ENCODE peak calls at places on chromosomes 3 and 15, in six cellular contexts. D is SJSA1, R is astrocyte, K is transverse colon, T is lung, P is GM23248. S is an unnamed sample.

GRCh38 chr15:69478259-69478687 is 25.7 kb downstream of the RPLP1 start:
- DNase-seq in K (peak; percentile 44), R (no peak), D (peak; percentile 72), T (no peak), P (peak; percentile 50), S (peak; percentile 72)

GRCh38 chr3:119703900-119704531 is 1.2 kb downstream of the CFAP91 start:
- DNase-seq in K (no peak), P (no peak), D (no peak), R (no peak), T (no peak), S (peak; percentile 3)

GRCh38 chr15:56837281-56837680 is 81.2 kb upstream of the TCF12 start:
- DNase-seq in D (no peak), T (no peak), R (peak; percentile 69), K (no peak), P (peak; percentile 56), S (peak; percentile 77)

GRCh38 chr3:61983479-61983878 is 389.9 kb downstream of the FEZF2 start:
- DNase-seq in D (no peak), K (no peak), R (peak; percentile 30), P (no peak), T (no peak), S (no peak)

GRCh38 chr3:116338713-116339112 is 106.6 kb downstream of the LSAMP start:
- DNase-seq in P (no peak), K (no peak), R (no peak), D (no peak), T (no peak), S (no peak)

GRCh38 chr3:23113455-23114171 is 89.5 kb upstream of the UBE2E2 start:
- DNase-seq in D (no peak), K (no peak), P (peak; percentile 71), T (no peak), R (peak; percentile 10), S (peak; percentile 58)

GRCh38 chr3:129560269-129560787 is 17.4 kb downstream of the H1-8 start:
- DNase-seq in T (no peak), K (no peak), D (peak; percentile 92), P (peak; percentile 68), R (no peak), S (peak; percentile 83)

GRCh38 chr3:42036483-42036823 is 54.7 kb upstream of the TRAK1 start:
- DNase-seq in P (peak; percentile 97), D (peak; percentile 67), K (no peak), T (peak; percentile 55), R (peak; percentile 96), S (peak; percentile 94)

GRCh38 chr15:91473894-91474293 is 373.8 kb downstream of the SV2B start:
- DNase-seq in T (no peak), P (no peak), R (peak; percentile 37), K (no peak), D (no peak), S (peak; percentile 48)

GRCh38 chr3:59994720-59995304 is 945.0 kb upstream of the CFAP20DC start:
- DNase-seq in K (no peak), T (no peak), R (no peak), D (no peak), P (no peak), S (no peak)

GRCh38 chr3:45632956-45633355 is 38.4 kb downstream of the LIMD1 start:
- DNase-seq in R (no peak), K (no peak), T (no peak), P (no peak), D (no peak), S (no peak)
- H3K4me1 ChIP-seq in R (peaks cover 9% of the 10 kb centered on the region), K (peaks cover 10% of the 10 kb centered on the region), T (peaks cover 24% of the 10 kb centered on the region), P (peaks cover 15% of the 10 kb centered on the region), D (peaks cover 31% of the 10 kb centered on the region), S (peaks cover 8% of the 10 kb centered on the region)

GRCh38 chr15:27039163-27039562 is 68.2 kb downstream of the GABRG3 start:
- DNase-seq in P (no peak), T (no peak), R (no peak), K (no peak), D (no peak), S (no peak)
- H3K9me3 ChIP-seq in P (no peaks in the 10 kb centered on the region), T (no peaks in the 10 kb centered on the region), R (no peaks in the 10 kb centered on the region), K (peaks cover 3% of the 10 kb centered on the region), D (no peaks in the 10 kb centered on the region), S (no peaks in the 10 kb centered on the region)

GRCh38 chr3:50620420-50620819 is 3.5 kb downstream of the MAPKAPK3 start:
- DNase-seq in R (no peak), P (no peak), D (no peak), T (no peak), K (no peak), S (no peak)

GRCh38 chr3:50617911-50618481 is 1.0 kb downstream of the MAPKAPK3 start:
- DNase-seq in D (no peak), P (peak; percentile 51), K (no peak), T (no peak), R (no peak), S (no peak)

GRCh38 chr3:50623840-50624474 is 7.0 kb downstream of the MAPKAPK3 start:
- DNase-seq in T (no peak), K (no peak), P (peak; percentile 77), R (no peak), D (no peak), S (peak; percentile 20)

GRCh38 chr3:50622881-50623280 is 5.9 kb downstream of the MAPKAPK3 start:
- DNase-seq in K (no peak), D (no peak), R (no peak), T (no peak), P (no peak), S (no peak)

DNA sequence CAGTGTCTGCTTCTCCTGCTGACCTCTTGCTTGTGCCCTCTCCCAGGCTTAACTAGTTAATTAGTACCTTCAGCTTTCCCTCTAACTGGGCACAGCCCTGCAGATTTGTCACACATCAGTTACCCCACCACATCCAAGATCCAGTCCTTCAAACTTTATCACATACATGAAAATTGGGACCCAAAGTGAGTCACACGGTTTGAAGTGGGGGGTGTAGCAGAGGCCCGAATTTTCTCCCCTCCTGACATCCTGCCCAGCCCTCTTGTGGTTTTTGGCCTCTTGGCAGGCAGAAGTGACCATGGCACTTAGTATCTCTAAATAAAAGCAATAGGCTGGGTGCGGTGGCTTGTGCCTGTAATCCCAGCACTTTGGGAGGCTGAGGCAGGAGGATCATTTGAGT is 3.9 kb downstream of the MAPKAPK3 start:
- DNase-seq in T (peak; percentile 64), R (no peak), D (no peak), K (no peak), P (peak; percentile 63), S (no peak)
- H3K4me1 ChIP-seq in T (peaks cover 33% of the 10 kb centered on the region), R (peaks cover 28% of the 10 kb centered on the region), D (peaks cover 28% of the 10 kb centered on the region), K (peaks cover 30% of the 10 kb centered on the region), P (peaks cover 39% of the 10 kb centered on the region), S (peaks cover 21% of the 10 kb centered on the region)

DNA sequence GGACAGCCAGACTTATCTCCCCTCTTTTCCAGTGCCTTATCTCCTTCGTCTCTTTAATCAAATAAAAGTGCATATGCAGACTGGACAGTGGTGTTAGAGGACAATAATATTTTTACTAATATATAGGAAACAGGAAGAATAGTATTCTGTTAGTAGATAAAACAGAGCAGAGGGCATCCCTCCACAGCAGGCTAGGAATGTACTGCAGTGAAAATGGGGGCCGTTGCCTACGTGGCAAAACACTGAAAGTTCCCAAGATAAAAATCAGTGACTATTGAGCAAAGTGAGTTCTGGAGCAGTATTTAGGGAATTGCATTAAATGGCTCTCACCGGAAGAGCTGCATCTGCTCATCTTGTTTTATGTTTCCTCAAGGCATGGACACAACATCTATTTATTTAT is 435.0 kb downstream of the CNTN6 start:
- DNase-seq in K (no peak), D (no peak), R (no peak), T (no peak), P (no peak), S (no peak)
- H3K9me3 ChIP-seq in K (no peaks in the 10 kb centered on the region), D (peaks cover 6% of the 10 kb centered on the region), R (no peaks in the 10 kb centered on the region), T (no peaks in the 10 kb centered on the region), P (no peaks in the 10 kb centered on the region), S (peaks cover 3% of the 10 kb centered on the region)

GRCh38 chr15:51844747-51845426 is 15.4 kb downstream of the TMOD3 start:
- DNase-seq in P (peak; percentile 33), D (no peak), R (no peak), K (no peak), T (no peak), S (no peak)
- H3K4me1 ChIP-seq in P (peaks cover 73% of the 10 kb centered on the region), D (peaks cover 62% of the 10 kb centered on the region), R (peaks cover 47% of the 10 kb centered on the region), K (peaks cover 55% of the 10 kb centered on the region), T (peaks cover 6% of the 10 kb centered on the region), S (peaks cover 46% of the 10 kb centered on the region)